ENCODE peak calls at places on chromosomes 2 and 18, in six cellular contexts. U, R, O, Y, Q and L are unnamed samples.

GRCh38 chr2:223944166-223944703 is 900 bp downstream of the WDFY1 start:
- DNase-seq in U (peak), R (peak), O (peak), Y (peak), Q (no peak), L (no peak)

GRCh38 chr18:28175047-28175929 is 1.6 kb downstream of the CDH2 start:
- DNase-seq in U (peak), R (peak), O (peak), Y (no peak), Q (no peak), L (no peak)

GRCh38 chr2:3827673-3828575 is 124.5 kb downstream of the DCDC2C start:
- DNase-seq in U (peak), R (no peak), O (peak), Y (no peak), Q (no peak), L (no peak)

GRCh38 chr2:127651987-127652550 is 6.1 kb downstream of the GPR17 start:
- DNase-seq in U (no peak), R (peak), O (no peak), Y (no peak), Q (no peak), L (no peak)

GRCh38 chr2:230411484-230412368 is 4.3 kb upstream of the SP100 start:
- DNase-seq in U (peak), R (peak), O (peak), Y (peak), Q (peak), L (peak)

GRCh38 chr2:223633656-223634055 is 31.5 kb upstream of the SCG2 start:
- DNase-seq in U (no peak), R (no peak), O (no peak), Y (no peak), Q (no peak), L (no peak)

GRCh38 chr18:72799106-72799505 is 68.7 kb downstream of the NETO1 start:
- DNase-seq in U (no peak), R (no peak), O (peak), Y (no peak), Q (no peak), L (no peak)

GRCh38 chr2:64629329-64629781 is 24.4 kb downstream of the SERTAD2 start:
- DNase-seq in U (no peak), R (no peak), O (no peak), Y (no peak), Q (no peak), L (no peak)

GRCh38 chr2:163200726-163201125 is 362.2 kb upstream of the KCNH7 start:
- DNase-seq in U (no peak), R (no peak), O (peak), Y (no peak), Q (no peak), L (no peak)

GRCh38 chr2:70851704-70852103 is 16.1 kb upstream of the CD207 start:
- DNase-seq in U (no peak), R (no peak), O (no peak), Y (no peak), Q (no peak), L (peak)

GRCh38 chr2:85159589-85159988 is 26.4 kb downstream of the TCF7L1 start:
- DNase-seq in U (no peak), R (no peak), O (no peak), Y (no peak), Q (no peak), L (no peak)

GRCh38 chr18:77054288-77054605 is 78.3 kb downstream of the MBP start:
- DNase-seq in U (no peak), R (no peak), O (no peak), Y (no peak), Q (no peak), L (no peak)

GRCh38 chr2:4246364-4247131 is 543.2 kb downstream of the DCDC2C start:
- DNase-seq in U (no peak), R (peak), O (no peak), Y (no peak), Q (no peak), L (no peak)

GRCh38 chr2:85728883-85729824 is 24.6 kb upstream of the ATOH8 start:
- DNase-seq in U (peak), R (peak), O (peak), Y (peak), Q (peak), L (peak)

GRCh38 chr2:9648821-9649220 is 18.0 kb upstream of the YWHAQ start:
- DNase-seq in U (no peak), R (no peak), O (no peak), Y (no peak), Q (no peak), L (no peak)

GRCh38 chr2:70083344-70084156 is 3.7 kb upstream of the PCBP1 start:
- DNase-seq in U (no peak), R (no peak), O (no peak), Y (peak), Q (no peak), L (no peak)

GRCh38 chr2:236665572-236666118 is 96.0 kb downstream of the ACKR3 start:
- DNase-seq in U (no peak), R (no peak), O (no peak), Y (no peak), Q (no peak), L (no peak)

GRCh38 chr2:232493701-232494426 is 6.2 kb upstream of the ECEL1 start:
- DNase-seq in U (no peak), R (peak), O (no peak), Y (no peak), Q (no peak), L (no peak)

GRCh38 chr2:163182764-163183354 is 344.3 kb upstream of the KCNH7 start:
- DNase-seq in U (peak), R (no peak), O (peak), Y (no peak), Q (no peak), L (no peak)

GRCh38 chr18:61756244-61756643 is 136.6 kb downstream of the RNF152 start:
- DNase-seq in U (no peak), R (no peak), O (no peak), Y (no peak), Q (no peak), L (no peak)

GRCh38 chr18:6315556-6316331 is 99.0 kb downstream of the L3MBTL4 start:
- DNase-seq in U (no peak), R (no peak), O (no peak), Y (no peak), Q (no peak), L (no peak)

GRCh38 chr2:136005462-136006205 is 20.2 kb upstream of the DARS1 start:
- DNase-seq in U (no peak), R (no peak), O (no peak), Y (no peak), Q (no peak), L (no peak)

GRCh38 chr2:103448416-103448815 is 686.6 kb downstream of the TMEM182 start:
- DNase-seq in U (no peak), R (no peak), O (no peak), Y (no peak), Q (no peak), L (no peak)